ENCODE peak calls at places on chromosomes 4 and X, in five cellular contexts. Q is lower lobe of right lung, X is neuronal stem cell, A is HT1080, L is anterior cingulate cortex. T is an unnamed sample.

GRCh38 chrX:74232859-74233258 is 71.1 kb upstream of the ZCCHC13 start:
- DNase-seq in Q (no peak), X (no peak), A (peak), L (no peak), T (no peak)

GRCh38 chr4:33323393-33323792 is 2603.2 kb downstream of the PCDH7 start:
- DNase-seq in Q (no peak), X (no peak), A (peak), L (no peak), T (no peak)

GRCh38 chrX:85084770-85085393 is 81.2 kb downstream of the APOOL start:
- DNase-seq in Q (no peak), X (peak), A (peak), L (no peak), T (peak)

GRCh38 chrX:153646620-153647373 is at the start of gene DUSP9:
- DNase-seq in Q (peak), X (no peak), A (no peak), L (no peak), T (no peak)

GRCh38 chr4:94446386-94446785 is 5.4 kb upstream of the PDLIM5 start:
- DNase-seq in Q (no peak), X (no peak), A (peak), L (no peak), T (no peak)

GRCh38 chr4:128825226-128825625 is 15.7 kb downstream of the JADE1 start:
- DNase-seq in Q (no peak), X (no peak), A (no peak), L (no peak), T (no peak)

GRCh38 chr4:13493793-13494192 is 9.7 kb upstream of the RAB28 start:
- DNase-seq in Q (no peak), X (no peak), A (no peak), L (no peak), T (no peak)

GRCh38 chr4:57131849-57132745 is 21.9 kb upstream of the IGFBP7 start:
- DNase-seq in Q (no peak), X (no peak), A (peak), L (peak), T (no peak)

GRCh38 chrX:109774706-109775105 is 41.6 kb upstream of the ACSL4 start:
- DNase-seq in Q (no peak), X (no peak), A (peak), L (no peak), T (no peak)

GRCh38 chrX:38595801-38596200 is 34.5 kb downstream of the TSPAN7 start:
- DNase-seq in Q (no peak), X (no peak), A (no peak), L (no peak), T (no peak)

GRCh38 chr4:122810669-122811068 is 16.0 kb upstream of the FGF2 start:
- DNase-seq in Q (no peak), X (no peak), A (no peak), L (no peak), T (no peak)

GRCh38 chrX:110210417-110211139 is 107.3 kb downstream of the AMMECR1 start:
- DNase-seq in Q (no peak), X (no peak), A (peak), L (no peak), T (no peak)

GRCh38 chr4:184198190-184198589 is 19.5 kb downstream of the ENPP6 start:
- DNase-seq in Q (no peak), X (no peak), A (no peak), L (no peak), T (no peak)

GRCh38 chr4:8182858-8183725 is 16.0 kb upstream of the SH3TC1 start:
- DNase-seq in Q (peak), X (no peak), A (peak), L (no peak), T (no peak)

GRCh38 chr4:10117424-10118354 is 1.1 kb upstream of the WDR1 start:
- DNase-seq in Q (no peak), X (no peak), A (no peak), L (no peak), T (peak)

GRCh38 chrX:50627696-50628095 is 157.1 kb upstream of the DGKK start:
- DNase-seq in Q (no peak), X (no peak), A (no peak), L (no peak), T (no peak)

T was measured in putamen.